ENCODE peak calls at places on chromosomes 4 and X, in eight cellular contexts. One of them, this sample, is unnamed.

GRCh38 chr4:137393043-137393442 is 139.3 kb downstream of the PCDH18 start:
- DNase-seq in A549: no peak
- DNase-seq in ACHN: no peak
- DNase-seq in activated CD4-positive, alpha-beta memory T cell treated with anti-CD3 and anti-CD28 coated beads, Interleukin-2, amount 10 ng/mL, durations not matched to agents 7 days and 5 days: no peak
- DNase-seq in bronchial epithelial cell: no peak
- DNase-seq in activated CD8-positive, alpha-beta T cell treated with anti-CD3 and anti-CD28 coated beads for 36 hours: no peak
- DNase-seq in RCC 7860: no peak
- DNase-seq in CD8-positive, alpha-beta T cell: no peak
- DNase-seq in this sample: no peak

GRCh38 chr4:184168406-184169019 is 49.2 kb downstream of the ENPP6 start:
- DNase-seq in A549: peak; percentile 46
- DNase-seq in ACHN: peak; percentile 54
- DNase-seq in activated CD4-positive, alpha-beta memory T cell treated with anti-CD3 and anti-CD28 coated beads, Interleukin-2, amount 10 ng/mL, durations not matched to agents 7 days and 5 days: peak; percentile 64
- DNase-seq in bronchial epithelial cell: peak; percentile 33
- DNase-seq in activated CD8-positive, alpha-beta T cell treated with anti-CD3 and anti-CD28 coated beads for 36 hours: peak; percentile 66
- DNase-seq in RCC 7860: peak; percentile 4
- DNase-seq in CD8-positive, alpha-beta T cell: peak; percentile 49
- DNase-seq in this sample: no peak

GRCh38 chrX:71627588-71628404 is 9.5 kb upstream of the CXCR3 start:
- DNase-seq in A549: no peak
- DNase-seq in ACHN: no peak
- DNase-seq in activated CD4-positive, alpha-beta memory T cell treated with anti-CD3 and anti-CD28 coated beads, Interleukin-2, amount 10 ng/mL, durations not matched to agents 7 days and 5 days: no peak
- DNase-seq in bronchial epithelial cell: no peak
- DNase-seq in activated CD8-positive, alpha-beta T cell treated with anti-CD3 and anti-CD28 coated beads for 36 hours: no peak
- DNase-seq in RCC 7860: no peak
- DNase-seq in CD8-positive, alpha-beta T cell: no peak
- DNase-seq in this sample: no peak

GRCh38 chr4:15649914-15650545 is 5.1 kb downstream of the FBXL5 start:
- DNase-seq in A549: peak; percentile 33
- DNase-seq in ACHN: peak; percentile 57
- DNase-seq in activated CD4-positive, alpha-beta memory T cell treated with anti-CD3 and anti-CD28 coated beads, Interleukin-2, amount 10 ng/mL, durations not matched to agents 7 days and 5 days: peak; percentile 66
- DNase-seq in bronchial epithelial cell: peak; percentile 61
- DNase-seq in activated CD8-positive, alpha-beta T cell treated with anti-CD3 and anti-CD28 coated beads for 36 hours: peak; percentile 77
- DNase-seq in RCC 7860: peak; percentile 36
- DNase-seq in CD8-positive, alpha-beta T cell: peak; percentile 63
- DNase-seq in this sample: no peak

GRCh38 chrX:101460669-101461068 is 24.6 kb upstream of the ARMCX4 start:
- DNase-seq in A549: no peak
- DNase-seq in ACHN: no peak
- DNase-seq in activated CD4-positive, alpha-beta memory T cell treated with anti-CD3 and anti-CD28 coated beads, Interleukin-2, amount 10 ng/mL, durations not matched to agents 7 days and 5 days: no peak
- DNase-seq in bronchial epithelial cell: peak; percentile 5
- DNase-seq in activated CD8-positive, alpha-beta T cell treated with anti-CD3 and anti-CD28 coated beads for 36 hours: no peak
- DNase-seq in RCC 7860: no peak
- DNase-seq in CD8-positive, alpha-beta T cell: no peak
- DNase-seq in this sample: no peak

GRCh38 chrX:2451456-2452316 is 49.1 kb downstream of the DHRSX start:
- DNase-seq in A549: no peak
- DNase-seq in ACHN: no peak
- DNase-seq in activated CD4-positive, alpha-beta memory T cell treated with anti-CD3 and anti-CD28 coated beads, Interleukin-2, amount 10 ng/mL, durations not matched to agents 7 days and 5 days: no peak
- DNase-seq in bronchial epithelial cell: peak; percentile 5
- DNase-seq in activated CD8-positive, alpha-beta T cell treated with anti-CD3 and anti-CD28 coated beads for 36 hours: no peak
- DNase-seq in RCC 7860: no peak
- DNase-seq in CD8-positive, alpha-beta T cell: no peak
- DNase-seq in this sample: no peak

GRCh38 chr4:155759372-155760252 is 791 bp downstream of the GUCY1B1 start:
- DNase-seq in A549: peak; percentile 5
- DNase-seq in ACHN: peak; percentile 46
- DNase-seq in activated CD4-positive, alpha-beta memory T cell treated with anti-CD3 and anti-CD28 coated beads, Interleukin-2, amount 10 ng/mL, durations not matched to agents 7 days and 5 days: no peak
- DNase-seq in bronchial epithelial cell: no peak
- DNase-seq in activated CD8-positive, alpha-beta T cell treated with anti-CD3 and anti-CD28 coated beads for 36 hours: peak; percentile 7
- DNase-seq in RCC 7860: peak; percentile 6
- DNase-seq in CD8-positive, alpha-beta T cell: no peak
- DNase-seq in this sample: peak; percentile 25

GRCh38 chr4:98546910-98547544 is 111.4 kb downstream of the TSPAN5 start:
- DNase-seq in A549: no peak
- DNase-seq in ACHN: no peak
- DNase-seq in activated CD4-positive, alpha-beta memory T cell treated with anti-CD3 and anti-CD28 coated beads, Interleukin-2, amount 10 ng/mL, durations not matched to agents 7 days and 5 days: no peak
- DNase-seq in bronchial epithelial cell: no peak
- DNase-seq in activated CD8-positive, alpha-beta T cell treated with anti-CD3 and anti-CD28 coated beads for 36 hours: no peak
- DNase-seq in RCC 7860: no peak
- DNase-seq in CD8-positive, alpha-beta T cell: no peak
- DNase-seq in this sample: no peak

GRCh38 chr4:68451246-68452211 is 4.3 kb downstream of the TMPRSS11E start:
- DNase-seq in A549: no peak
- DNase-seq in ACHN: peak; percentile 17
- DNase-seq in activated CD4-positive, alpha-beta memory T cell treated with anti-CD3 and anti-CD28 coated beads, Interleukin-2, amount 10 ng/mL, durations not matched to agents 7 days and 5 days: no peak
- DNase-seq in bronchial epithelial cell: peak; percentile 86
- DNase-seq in activated CD8-positive, alpha-beta T cell treated with anti-CD3 and anti-CD28 coated beads for 36 hours: peak; percentile 44
- DNase-seq in RCC 7860: peak; percentile 10
- DNase-seq in CD8-positive, alpha-beta T cell: no peak
- DNase-seq in this sample: no peak

GRCh38 chrX:18719852-18720251 is 12.4 kb downstream of the PPEF1 start:
- DNase-seq in A549: no peak
- DNase-seq in ACHN: no peak
- DNase-seq in activated CD4-positive, alpha-beta memory T cell treated with anti-CD3 and anti-CD28 coated beads, Interleukin-2, amount 10 ng/mL, durations not matched to agents 7 days and 5 days: no peak
- DNase-seq in bronchial epithelial cell: no peak
- DNase-seq in activated CD8-positive, alpha-beta T cell treated with anti-CD3 and anti-CD28 coated beads for 36 hours: no peak
- DNase-seq in RCC 7860: no peak
- DNase-seq in CD8-positive, alpha-beta T cell: no peak
- DNase-seq in this sample: no peak

GRCh38 chr4:180953572-180953971 is 1289.6 kb upstream of the TENM3 start:
- DNase-seq in A549: no peak
- DNase-seq in ACHN: no peak
- DNase-seq in activated CD4-positive, alpha-beta memory T cell treated with anti-CD3 and anti-CD28 coated beads, Interleukin-2, amount 10 ng/mL, durations not matched to agents 7 days and 5 days: no peak
- DNase-seq in bronchial epithelial cell: peak; percentile 7
- DNase-seq in activated CD8-positive, alpha-beta T cell treated with anti-CD3 and anti-CD28 coated beads for 36 hours: no peak
- DNase-seq in RCC 7860: no peak
- DNase-seq in CD8-positive, alpha-beta T cell: no peak
- DNase-seq in this sample: no peak

GRCh38 chr4:138861130-138861529 is 154.5 kb upstream of the NOCT start:
- DNase-seq in A549: no peak
- DNase-seq in ACHN: no peak
- DNase-seq in activated CD4-positive, alpha-beta memory T cell treated with anti-CD3 and anti-CD28 coated beads, Interleukin-2, amount 10 ng/mL, durations not matched to agents 7 days and 5 days: no peak
- DNase-seq in bronchial epithelial cell: no peak
- DNase-seq in activated CD8-positive, alpha-beta T cell treated with anti-CD3 and anti-CD28 coated beads for 36 hours: no peak
- DNase-seq in RCC 7860: peak; percentile 60
- DNase-seq in CD8-positive, alpha-beta T cell: no peak
- DNase-seq in this sample: no peak

GRCh38 chrX:1011632-1012283 is 200.7 kb downstream of the CRLF2 start:
- DNase-seq in A549: no peak
- DNase-seq in ACHN: no peak
- DNase-seq in activated CD4-positive, alpha-beta memory T cell treated with anti-CD3 and anti-CD28 coated beads, Interleukin-2, amount 10 ng/mL, durations not matched to agents 7 days and 5 days: no peak
- DNase-seq in bronchial epithelial cell: no peak
- DNase-seq in activated CD8-positive, alpha-beta T cell treated with anti-CD3 and anti-CD28 coated beads for 36 hours: peak; percentile 27
- DNase-seq in RCC 7860: no peak
- DNase-seq in CD8-positive, alpha-beta T cell: no peak
- DNase-seq in this sample: no peak

GRCh38 chrX:38109042-38109904 is 102.9 kb downstream of the SYTL5 start:
- DNase-seq in A549: no peak
- DNase-seq in ACHN: no peak
- DNase-seq in activated CD4-positive, alpha-beta memory T cell treated with anti-CD3 and anti-CD28 coated beads, Interleukin-2, amount 10 ng/mL, durations not matched to agents 7 days and 5 days: no peak
- DNase-seq in bronchial epithelial cell: no peak
- DNase-seq in activated CD8-positive, alpha-beta T cell treated with anti-CD3 and anti-CD28 coated beads for 36 hours: no peak
- DNase-seq in RCC 7860: no peak
- DNase-seq in CD8-positive, alpha-beta T cell: no peak
- DNase-seq in this sample: no peak

This sample was measured in D721Med.